ENCODE peak calls at places on chromosomes 13 and 19, in four cellular contexts. One of them, this sample, is unnamed.

GRCh38 chr19:7904074-7905020 is 670 bp downstream of the MAP2K7 start:
- DNase-seq in aorta: no peak
- DNase-seq in posterior cingulate gyrus: no peak
- DNase-seq in HCT116: no peak
- DNase-seq in this sample: peak

GRCh38 chr19:50020481-50020880 is 4.7 kb downstream of the VRK3 start:
- DNase-seq in aorta: no peak
- DNase-seq in posterior cingulate gyrus: no peak
- DNase-seq in HCT116: no peak
- DNase-seq in this sample: no peak

GRCh38 chr19:38317104-38317612 is 1.4 kb upstream of the YIF1B start:
- DNase-seq in aorta: no peak
- DNase-seq in posterior cingulate gyrus: no peak
- DNase-seq in HCT116: no peak
- DNase-seq in this sample: no peak

GRCh38 chr13:51534075-51534817 is 50.0 kb upstream of the WDFY2 start:
- DNase-seq in aorta: peak
- DNase-seq in posterior cingulate gyrus: no peak
- DNase-seq in HCT116: no peak
- DNase-seq in this sample: no peak

GRCh38 chr13:112142401-112142930 is 75.5 kb downstream of the SOX1 start:
- DNase-seq in aorta: no peak
- DNase-seq in posterior cingulate gyrus: no peak
- DNase-seq in HCT116: no peak
- DNase-seq in this sample: no peak

GRCh38 chr19:35212241-35212640 is 16.3 kb downstream of the FAM187B start:
- DNase-seq in aorta: no peak
- DNase-seq in posterior cingulate gyrus: no peak
- DNase-seq in HCT116: no peak
- DNase-seq in this sample: no peak

GRCh38 chr13:42107006-42107405 is 58.6 kb downstream of the DGKH start:
- DNase-seq in aorta: no peak
- DNase-seq in posterior cingulate gyrus: no peak
- DNase-seq in HCT116: no peak
- DNase-seq in this sample: no peak

GRCh38 chr19:35986664-35987570 is 8.1 kb upstream of the SDHAF1 start:
- DNase-seq in aorta: peak
- DNase-seq in posterior cingulate gyrus: no peak
- DNase-seq in HCT116: no peak
- DNase-seq in this sample: no peak

GRCh38 chr13:30725331-30726085 is 9.8 kb upstream of the ALOX5AP start:
- DNase-seq in aorta: no peak
- DNase-seq in posterior cingulate gyrus: no peak
- DNase-seq in HCT116: no peak
- DNase-seq in this sample: no peak

This sample was measured in hypothalamus.